ENCODE peak calls at places on chromosomes 1 and 21, in six cellular contexts. One of them, this sample, is unnamed.

GRCh38 chr1:4761324-4761723 is 106.9 kb downstream of the AJAP1 start:
- DNase-seq in uterus: no peak
- DNase-seq in AG04450: no peak
- DNase-seq in heart right ventricle: no peak
- DNase-seq in adrenal gland: no peak
- DNase-seq in caudate nucleus: no peak
- DNase-seq in this sample: no peak

GRCh38 chr1:205632374-205633169 is 761 bp upstream of the ELK4 start:
- DNase-seq in AG04450: no peak
- DNase-seq in caudate nucleus: no peak
- DNase-seq in heart right ventricle: no peak
- DNase-seq in uterus: no peak
- DNase-seq in adrenal gland: no peak
- DNase-seq in this sample: no peak

GRCh38 chr1:2315711-2316450 is 75.5 kb downstream of the MORN1 start:
- DNase-seq in caudate nucleus: no peak
- DNase-seq in heart right ventricle: no peak
- DNase-seq in adrenal gland: no peak
- DNase-seq in AG04450: no peak
- DNase-seq in uterus: no peak
- DNase-seq in this sample: no peak

GRCh38 chr1:1832820-1833219 is 54.5 kb upstream of the NADK start:
- DNase-seq in adrenal gland: peak
- DNase-seq in heart right ventricle: no peak
- DNase-seq in caudate nucleus: no peak
- DNase-seq in AG04450: no peak
- DNase-seq in uterus: no peak
- DNase-seq in this sample: no peak

GRCh38 chr1:68975534-68975933 is 478.7 kb upstream of the DEPDC1 start:
- DNase-seq in adrenal gland: no peak
- DNase-seq in caudate nucleus: no peak
- DNase-seq in heart right ventricle: no peak
- DNase-seq in uterus: no peak
- DNase-seq in AG04450: no peak
- DNase-seq in this sample: peak

GRCh38 chr1:22053861-22054770 is 1.6 kb downstream of the CDC42 start:
- DNase-seq in caudate nucleus: no peak
- DNase-seq in uterus: no peak
- DNase-seq in adrenal gland: no peak
- DNase-seq in heart right ventricle: no peak
- DNase-seq in AG04450: no peak
- DNase-seq in this sample: peak

GRCh38 chr1:9942399-9942938 is 722 bp downstream of the LZIC start:
- DNase-seq in caudate nucleus: no peak
- DNase-seq in uterus: no peak
- DNase-seq in adrenal gland: peak
- DNase-seq in heart right ventricle: no peak
- DNase-seq in AG04450: peak
- DNase-seq in this sample: peak

GRCh38 chr1:202836616-202837403 is 26.1 kb downstream of the PCAT6 start:
- DNase-seq in uterus: no peak
- DNase-seq in adrenal gland: peak
- DNase-seq in AG04450: no peak
- DNase-seq in heart right ventricle: no peak
- DNase-seq in caudate nucleus: no peak
- DNase-seq in this sample: peak

GRCh38 chr1:179867493-179868330 is 9.9 kb downstream of the TOR1AIP2 start:
- DNase-seq in caudate nucleus: no peak
- DNase-seq in adrenal gland: peak
- DNase-seq in heart right ventricle: no peak
- DNase-seq in uterus: peak
- DNase-seq in AG04450: no peak
- DNase-seq in this sample: peak

GRCh38 chr1:45097944-45098343 is 85.9 kb downstream of the UROD start:
- DNase-seq in heart right ventricle: no peak
- DNase-seq in AG04450: no peak
- DNase-seq in uterus: no peak
- DNase-seq in caudate nucleus: no peak
- DNase-seq in adrenal gland: peak
- DNase-seq in this sample: no peak

GRCh38 chr21:34969431-34970036 is 79.6 kb downstream of the RUNX1 start:
- DNase-seq in caudate nucleus: no peak
- DNase-seq in adrenal gland: no peak
- DNase-seq in uterus: no peak
- DNase-seq in AG04450: no peak
- DNase-seq in heart right ventricle: no peak
- DNase-seq in this sample: no peak

GRCh38 chr1:231493421-231494185 is 34.9 kb upstream of the TSNAX start:
- DNase-seq in heart right ventricle: no peak
- DNase-seq in AG04450: no peak
- DNase-seq in uterus: no peak
- DNase-seq in adrenal gland: no peak
- DNase-seq in caudate nucleus: no peak
- DNase-seq in this sample: peak

GRCh38 chr1:84704872-84705426 is 14.7 kb upstream of the SSX2IP start:
- DNase-seq in adrenal gland: no peak
- DNase-seq in heart right ventricle: no peak
- DNase-seq in uterus: no peak
- DNase-seq in caudate nucleus: no peak
- DNase-seq in AG04450: no peak
- DNase-seq in this sample: no peak

GRCh38 chr1:3072178-3072947 is 3.4 kb downstream of the PRDM16 start:
- DNase-seq in uterus: no peak
- DNase-seq in caudate nucleus: no peak
- DNase-seq in AG04450: no peak
- DNase-seq in adrenal gland: no peak
- DNase-seq in heart right ventricle: no peak
- DNase-seq in this sample: no peak

GRCh38 chr1:228415853-228416216 is 826 bp downstream of the TRIM17 start:
- DNase-seq in AG04450: no peak
- DNase-seq in uterus: no peak
- DNase-seq in heart right ventricle: no peak
- DNase-seq in caudate nucleus: peak
- DNase-seq in adrenal gland: no peak
- DNase-seq in this sample: no peak

GRCh38 chr21:17343055-17343454 is 169.8 kb upstream of the CXADR start:
- DNase-seq in caudate nucleus: no peak
- DNase-seq in adrenal gland: no peak
- DNase-seq in AG04450: no peak
- DNase-seq in uterus: no peak
- DNase-seq in heart right ventricle: no peak
- DNase-seq in this sample: peak

GRCh38 chr1:109928591-109929111 is 18.0 kb downstream of the CSF1 start:
- DNase-seq in caudate nucleus: no peak
- DNase-seq in uterus: peak
- DNase-seq in heart right ventricle: peak
- DNase-seq in adrenal gland: peak
- DNase-seq in AG04450: no peak
- DNase-seq in this sample: peak

GRCh38 chr1:3273447-3273846 is 181.0 kb upstream of the ARHGEF16 start:
- DNase-seq in caudate nucleus: no peak
- DNase-seq in adrenal gland: no peak
- DNase-seq in AG04450: no peak
- DNase-seq in uterus: no peak
- DNase-seq in heart right ventricle: no peak
- DNase-seq in this sample: no peak

GRCh38 chr21:42263591-42264131 is 44.7 kb downstream of the ABCG1 start:
- DNase-seq in caudate nucleus: no peak
- DNase-seq in adrenal gland: peak
- DNase-seq in AG04450: no peak
- DNase-seq in heart right ventricle: peak
- DNase-seq in uterus: peak
- DNase-seq in this sample: no peak

GRCh38 chr1:203425668-203425999 is 50.0 kb upstream of the PRELP start:
- DNase-seq in adrenal gland: no peak
- DNase-seq in heart right ventricle: no peak
- DNase-seq in caudate nucleus: no peak
- DNase-seq in AG04450: peak
- DNase-seq in uterus: no peak
- DNase-seq in this sample: no peak

GRCh38 chr1:63575340-63575826 is 17.8 kb upstream of the PGM1 start:
- DNase-seq in AG04450: no peak
- DNase-seq in heart right ventricle: no peak
- DNase-seq in uterus: no peak
- DNase-seq in adrenal gland: no peak
- DNase-seq in caudate nucleus: no peak
- DNase-seq in this sample: peak

GRCh38 chr1:15168479-15168878 is 14.9 kb downstream of the TMEM51 start:
- DNase-seq in adrenal gland: peak
- DNase-seq in heart right ventricle: no peak
- DNase-seq in uterus: no peak
- DNase-seq in caudate nucleus: no peak
- DNase-seq in AG04450: peak
- DNase-seq in this sample: peak

GRCh38 chr1:31904339-31905092 is 33.7 kb downstream of the PTP4A2 start:
- DNase-seq in AG04450: no peak
- DNase-seq in uterus: no peak
- DNase-seq in caudate nucleus: no peak
- DNase-seq in heart right ventricle: no peak
- DNase-seq in adrenal gland: peak
- DNase-seq in this sample: peak

GRCh38 chr1:59643526-59643925 is 171.2 kb upstream of the HOOK1 start:
- DNase-seq in adrenal gland: no peak
- DNase-seq in uterus: no peak
- DNase-seq in AG04450: no peak
- DNase-seq in caudate nucleus: no peak
- DNase-seq in heart right ventricle: no peak
- DNase-seq in this sample: no peak

GRCh38 chr1:59645893-59646292 is 168.9 kb upstream of the HOOK1 start:
- DNase-seq in heart right ventricle: no peak
- DNase-seq in AG04450: peak
- DNase-seq in caudate nucleus: no peak
- DNase-seq in uterus: peak
- DNase-seq in adrenal gland: no peak
- DNase-seq in this sample: no peak

GRCh38 chr1:59638172-59638800 is 176.5 kb upstream of the HOOK1 start:
- DNase-seq in caudate nucleus: no peak
- DNase-seq in AG04450: peak
- DNase-seq in uterus: peak
- DNase-seq in adrenal gland: no peak
- DNase-seq in heart right ventricle: no peak
- DNase-seq in this sample: peak

GRCh38 chr1:59640851-59641250 is 173.9 kb upstream of the HOOK1 start:
- DNase-seq in heart right ventricle: peak
- DNase-seq in uterus: no peak
- DNase-seq in AG04450: no peak
- DNase-seq in caudate nucleus: no peak
- DNase-seq in adrenal gland: no peak
- DNase-seq in this sample: no peak

DNA sequence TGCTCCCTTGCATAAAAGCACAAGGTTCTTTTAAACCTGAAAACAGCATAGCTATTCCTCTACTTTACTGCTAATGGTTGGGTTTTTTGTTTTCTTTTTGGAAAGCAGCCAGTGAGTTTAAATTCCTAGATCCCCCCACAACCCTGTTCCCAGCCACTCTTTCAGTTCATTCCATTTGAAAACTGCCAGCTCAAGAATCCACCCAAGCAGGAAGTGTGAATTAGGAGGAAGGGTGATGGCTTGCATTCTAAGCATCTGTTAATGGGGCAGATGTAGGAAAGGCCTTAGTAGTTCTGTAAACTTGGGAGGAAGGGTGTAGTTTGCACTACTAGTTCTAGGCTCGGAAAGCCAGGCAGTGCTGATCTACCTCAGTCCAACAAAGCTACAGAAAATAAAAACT is 172.9 kb upstream of the HOOK1 start:
- DNase-seq in heart right ventricle: no peak
- DNase-seq in uterus: no peak
- DNase-seq in AG04450: no peak
- DNase-seq in caudate nucleus: no peak
- DNase-seq in adrenal gland: no peak
- DNase-seq in this sample: no peak
- H3K27ac ChIP-seq in heart right ventricle: no peak
- H3K27ac ChIP-seq in uterus: no peak
- H3K27ac ChIP-seq in AG04450: no peak
- H3K27ac ChIP-seq in caudate nucleus: no peak
- H3K27ac ChIP-seq in adrenal gland: no peak
- H3K27ac ChIP-seq in this sample: no peak

GRCh38 chr1:93979040-93979717 is 69.9 kb upstream of the GCLM start:
- DNase-seq in uterus: no peak
- DNase-seq in heart right ventricle: no peak
- DNase-seq in adrenal gland: no peak
- DNase-seq in caudate nucleus: no peak
- DNase-seq in AG04450: no peak
- DNase-seq in this sample: no peak
- H3K27ac ChIP-seq in uterus: peak
- H3K27ac ChIP-seq in heart right ventricle: no peak
- H3K27ac ChIP-seq in adrenal gland: peak
- H3K27ac ChIP-seq in caudate nucleus: no peak
- H3K27ac ChIP-seq in AG04450: peak
- H3K27ac ChIP-seq in this sample: no peak

GRCh38 chr1:25222606-25223005 is 9.7 kb downstream of the SYF2 start:
- DNase-seq in caudate nucleus: no peak
- DNase-seq in adrenal gland: no peak
- DNase-seq in uterus: no peak
- DNase-seq in heart right ventricle: no peak
- DNase-seq in AG04450: no peak
- DNase-seq in this sample: no peak

GRCh38 chr1:25219661-25220251 is 12.5 kb downstream of the SYF2 start:
- DNase-seq in heart right ventricle: no peak
- DNase-seq in adrenal gland: no peak
- DNase-seq in caudate nucleus: no peak
- DNase-seq in uterus: no peak
- DNase-seq in AG04450: no peak
- DNase-seq in this sample: no peak

GRCh38 chr1:25220666-25221065 is 11.6 kb downstream of the SYF2 start:
- DNase-seq in adrenal gland: no peak
- DNase-seq in AG04450: no peak
- DNase-seq in caudate nucleus: no peak
- DNase-seq in uterus: no peak
- DNase-seq in heart right ventricle: no peak
- DNase-seq in this sample: no peak

GRCh38 chr1:25217598-25218232 is 14.6 kb downstream of the SYF2 start:
- DNase-seq in uterus: no peak
- DNase-seq in heart right ventricle: no peak
- DNase-seq in adrenal gland: no peak
- DNase-seq in caudate nucleus: no peak
- DNase-seq in AG04450: no peak
- DNase-seq in this sample: no peak

GRCh38 chr1:25223471-25223870 is 8.8 kb downstream of the SYF2 start:
- DNase-seq in caudate nucleus: no peak
- DNase-seq in uterus: no peak
- DNase-seq in AG04450: no peak
- DNase-seq in adrenal gland: no peak
- DNase-seq in heart right ventricle: no peak
- DNase-seq in this sample: no peak
- H3K27ac ChIP-seq in caudate nucleus: no peak
- H3K27ac ChIP-seq in uterus: no peak
- H3K27ac ChIP-seq in AG04450: no peak
- H3K27ac ChIP-seq in adrenal gland: no peak
- H3K27ac ChIP-seq in heart right ventricle: no peak
- H3K27ac ChIP-seq in this sample: no peak

DNA sequence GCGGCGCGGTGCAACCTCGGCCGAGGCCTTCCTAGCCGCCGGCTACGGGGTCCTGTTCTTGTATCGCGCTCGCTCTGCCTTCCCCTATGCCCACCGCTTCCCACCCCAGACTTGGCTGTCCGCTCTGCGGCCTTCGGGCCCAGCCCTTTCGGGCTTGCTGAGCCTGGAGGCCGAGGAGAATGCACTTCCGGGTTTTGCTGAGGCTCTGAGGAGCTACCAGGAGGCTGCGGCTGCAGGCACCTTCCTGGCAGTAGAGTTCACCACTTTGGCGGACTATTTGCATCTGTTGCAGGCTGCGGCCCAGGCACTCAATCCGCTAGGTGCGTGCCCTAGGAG is 379 bp downstream of the PPCS start:
- DNase-seq in heart right ventricle: no peak
- DNase-seq in uterus: peak
- DNase-seq in AG04450: no peak
- DNase-seq in caudate nucleus: peak
- DNase-seq in adrenal gland: peak
- DNase-seq in this sample: peak
- H3K27ac ChIP-seq in heart right ventricle: peak
- H3K27ac ChIP-seq in uterus: peak
- H3K27ac ChIP-seq in AG04450: peak
- H3K27ac ChIP-seq in caudate nucleus: peak
- H3K27ac ChIP-seq in adrenal gland: peak
- H3K27ac ChIP-seq in this sample: peak

This sample was measured in mammary epithelial cell.